ENCODE peak calls at places on chromosomes 4 and X, in eight cellular contexts. A, L, M, J, S, R, F and O are unnamed samples.

GRCh38 chrX:40684092-40684491 is 36.7 kb upstream of the CXorf38 start:
- DNase-seq in A (no peak), L (no peak), M (no peak), J (no peak), S (peak; percentile 59), R (no peak), F (no peak), O (no peak)

GRCh38 chr4:5036239-5036638 is 15.0 kb upstream of the STK32B start:
- DNase-seq in A (no peak), L (no peak), M (peak; percentile 59), J (no peak), S (no peak), R (no peak), F (no peak), O (no peak)

GRCh38 chr4:3683077-3683743 is 83.0 kb upstream of the ADRA2C start:
- DNase-seq in A (no peak), L (no peak), M (no peak), J (no peak), S (no peak), R (no peak), F (no peak), O (no peak)

GRCh38 chr4:52661966-52662705 is 3.0 kb upstream of the USP46 start:
- DNase-seq in A (peak; percentile 20), L (no peak), M (no peak), J (no peak), S (no peak), R (no peak), F (no peak), O (no peak)

GRCh38 chr4:85725727-85726170 is 250.8 kb downstream of the ARHGAP24 start:
- DNase-seq in A (peak; percentile 21), L (no peak), M (no peak), J (peak; percentile 80), S (no peak), R (no peak), F (no peak), O (no peak)

GRCh38 chrX:134570899-134571298 is 87.4 kb downstream of the PLAC1 start:
- DNase-seq in A (no peak), L (no peak), M (no peak), J (no peak), S (no peak), R (no peak), F (no peak), O (no peak)

GRCh38 chr4:176841730-176842129 is 49.0 kb upstream of the VEGFC start:
- DNase-seq in A (peak; percentile 84), L (no peak), M (no peak), J (no peak), S (no peak), R (no peak), F (no peak), O (no peak)

GRCh38 chrX:2703991-2704369 is 12.9 kb downstream of the CD99 start:
- DNase-seq in A (no peak), L (no peak), M (no peak), J (no peak), S (no peak), R (no peak), F (no peak), O (peak; percentile 50)

GRCh38 chrX:39508300-39508692 is 589.5 kb downstream of the BCOR start:
- DNase-seq in A (no peak), L (no peak), M (no peak), J (no peak), S (no peak), R (no peak), F (no peak), O (no peak)

GRCh38 chr4:181745933-181746627 is 497.1 kb upstream of the TENM3 start:
- DNase-seq in A (no peak), L (no peak), M (no peak), J (no peak), S (peak; percentile 43), R (no peak), F (no peak), O (no peak)

GRCh38 chr4:26235500-26235899 is 85.3 kb upstream of the RBPJ start:
- DNase-seq in A (peak; percentile 99), L (no peak), M (peak; percentile 43), J (peak; percentile 24), S (no peak), R (no peak), F (no peak), O (peak; percentile 51)

GRCh38 chrX:23612846-23613245 is 54.4 kb upstream of the PRDX4 start:
- DNase-seq in A (no peak), L (no peak), M (no peak), J (no peak), S (no peak), R (no peak), F (no peak), O (no peak)

GRCh38 chr4:121684016-121684415 is 12.8 kb downstream of the ANXA5 start:
- DNase-seq in A (no peak), L (no peak), M (no peak), J (no peak), S (no peak), R (no peak), F (no peak), O (no peak)

GRCh38 chr4:16843831-16844508 is 54.5 kb downstream of the LDB2 start:
- DNase-seq in A (peak; percentile 96), L (no peak), M (peak; percentile 61), J (no peak), S (no peak), R (no peak), F (no peak), O (no peak)

GRCh38 chr4:37982736-37983135 is 22.5 kb downstream of the PTTG2 start:
- DNase-seq in A (no peak), L (no peak), M (no peak), J (no peak), S (no peak), R (no peak), F (no peak), O (no peak)

GRCh38 chr4:99504804-99505502 is 5.9 kb upstream of the C4orf17 start:
- DNase-seq in A (no peak), L (no peak), M (no peak), J (no peak), S (no peak), R (no peak), F (no peak), O (no peak)

GRCh38 chrX:20217279-20217678 is 49.4 kb downstream of the RPS6KA3 start:
- DNase-seq in A (peak; percentile 82), L (no peak), M (peak; percentile 14), J (no peak), S (no peak), R (no peak), F (peak; percentile 16), O (no peak)

GRCh38 chr4:146192060-146192459 is 16.5 kb downstream of the LSM6 start:
- DNase-seq in A (peak; percentile 24), L (no peak), M (no peak), J (no peak), S (no peak), R (no peak), F (no peak), O (no peak)

GRCh38 chrX:74211911-74212310 is 92.1 kb upstream of the ZCCHC13 start:
- DNase-seq in A (no peak), L (no peak), M (no peak), J (no peak), S (no peak), R (no peak), F (no peak), O (no peak)

GRCh38 chr4:23455482-23455881 is 434.4 kb downstream of the PPARGC1A start:
- DNase-seq in A (peak; percentile 40), L (no peak), M (no peak), J (peak; percentile 16), S (peak; percentile 60), R (no peak), F (no peak), O (no peak)

GRCh38 chrX:140477987-140478386 is 26.9 kb downstream of the SOX3 start:
- DNase-seq in A (no peak), L (no peak), M (no peak), J (no peak), S (no peak), R (no peak), F (no peak), O (no peak)

GRCh38 chrX:140475025-140475424 is 29.8 kb downstream of the SOX3 start:
- DNase-seq in A (no peak), L (no peak), M (no peak), J (no peak), S (no peak), R (no peak), F (no peak), O (no peak)

GRCh38 chrX:140480765-140481164 is 24.1 kb downstream of the SOX3 start:
- DNase-seq in A (no peak), L (no peak), M (no peak), J (no peak), S (no peak), R (no peak), F (no peak), O (no peak)
- H3K4me3 ChIP-seq in A (no peak overlapping the region), L (no peak overlapping the region), M (no peak overlapping the region), J (no peak overlapping the region), S (no peak overlapping the region), R (no peak overlapping the region), F (no peak overlapping the region), O (no peak overlapping the region)

DNA sequence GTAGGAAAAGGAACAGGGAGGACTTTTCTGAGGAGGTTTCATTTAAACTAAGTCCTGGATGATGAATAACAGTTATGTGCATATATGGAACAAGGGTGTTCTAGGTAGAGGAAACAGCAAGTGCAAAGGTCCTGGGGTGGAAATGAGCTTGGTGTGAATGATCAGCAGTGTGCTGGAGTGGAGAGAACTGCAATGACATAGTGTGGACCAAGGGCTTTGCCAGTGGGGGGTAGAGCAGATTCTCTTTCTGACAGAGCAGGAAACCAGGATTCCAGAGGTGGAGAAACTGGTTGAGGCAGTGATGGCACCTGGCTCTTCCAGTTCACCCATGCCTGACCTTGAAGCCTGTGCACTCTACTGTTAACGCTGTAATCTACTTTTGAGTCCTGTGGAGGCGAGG is 1.7 kb downstream of the PPP1R3F start:
- DNase-seq in A (no peak), L (no peak), M (no peak), J (peak; percentile 21), S (no peak), R (no peak), F (no peak), O (no peak)
- H3K4me3 ChIP-seq in A (no peak overlapping the region), L (peak overlapping the region; percentile 84), M (no peak overlapping the region), J (no peak overlapping the region), S (peak overlapping the region; percentile 62), R (peak overlapping the region; percentile 84), F (no peak overlapping the region), O (no peak overlapping the region)

DNA sequence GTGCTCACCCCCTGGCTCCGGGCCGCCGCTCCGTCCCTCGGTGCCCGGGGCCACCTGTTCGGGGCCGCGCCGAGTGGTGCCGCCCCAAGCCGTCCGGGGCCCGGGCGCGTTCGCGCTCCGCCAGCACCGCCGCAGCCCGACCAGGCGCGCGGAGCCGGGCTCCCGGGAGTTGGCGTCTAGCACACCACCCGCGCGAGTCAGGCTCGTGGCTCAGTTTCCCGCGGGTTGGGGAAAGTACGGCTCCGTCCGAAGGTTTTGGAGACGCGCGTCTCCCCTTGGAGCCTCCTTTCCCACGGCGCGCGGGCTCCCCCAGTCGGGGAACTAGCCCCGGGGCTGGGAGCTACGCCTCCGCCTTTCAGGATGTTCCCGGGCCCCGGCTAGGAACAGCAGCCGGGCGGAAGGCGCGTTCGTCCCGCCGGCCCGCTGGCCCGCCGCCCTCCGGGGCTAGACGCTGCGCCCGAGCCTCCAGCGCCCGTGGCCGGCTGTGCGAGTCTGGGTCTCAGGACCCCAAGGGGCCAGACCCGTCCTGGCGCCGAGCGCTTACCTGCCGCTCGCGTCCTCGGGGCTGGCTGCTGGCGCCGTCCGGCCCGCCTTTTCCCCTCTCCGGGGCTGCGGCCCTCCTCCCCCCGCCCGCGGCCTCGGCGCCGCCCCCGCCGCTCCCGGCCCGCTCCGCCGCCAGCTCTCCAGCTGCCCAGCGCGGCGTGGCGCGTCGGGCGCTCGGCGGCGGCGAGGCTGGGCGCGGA is at the start of gene ADGRG2:
- DNase-seq in A (peak; percentile 24), L (no peak), M (peak; percentile 2), J (peak; percentile 35), S (peak; percentile 68), R (no peak), F (no peak), O (no peak)
- H3K4me3 ChIP-seq in A (no peak within 1 kb of the TSS), L (peak within 1 kb of the TSS; percentile 68), M (peak within 1 kb of the TSS; percentile 10), J (no peak within 1 kb of the TSS), S (peak within 1 kb of the TSS; percentile 54), R (no peak within 1 kb of the TSS), F (no peak within 1 kb of the TSS), O (peak within 1 kb of the TSS; percentile 31)

GRCh38 chrX:13721819-13722527 is 12.4 kb downstream of the TRAPPC2 start:
- DNase-seq in A (peak; percentile 80), L (no peak), M (peak; percentile 42), J (no peak), S (no peak), R (no peak), F (no peak), O (no peak)
- H3K4me3 ChIP-seq in A (no peak overlapping the region), L (no peak overlapping the region), M (no peak overlapping the region), J (no peak overlapping the region), S (no peak overlapping the region), R (no peak overlapping the region), F (no peak overlapping the region), O (no peak overlapping the region)